ENCODE peak calls at places on chromosome 1, in six cellular contexts. W, H, P, N, G and V are unnamed samples.

GRCh38 chr1:94022471-94023189 is 98.3 kb downstream of the ABCA4 start:
- DNase-seq in G (no peak), W (peak; percentile 87), N (peak; percentile 57), H (no peak), P (no peak), V (no peak)

GRCh38 chr1:202127836-202128622 is 5.3 kb downstream of the GPR37L1 start:
- DNase-seq in P (no peak), N (no peak), G (no peak), W (no peak), H (peak; percentile 51), V (no peak)

GRCh38 chr1:207040181-207040533 is 7.6 kb upstream of the C1orf116 start:
- DNase-seq in W (no peak), G (no peak), H (no peak), N (peak; percentile 60), P (no peak), V (no peak)

GRCh38 chr1:117825414-117825813 is 104.0 kb downstream of the GDAP2 start:
- DNase-seq in N (peak; percentile 58), P (no peak), G (no peak), W (no peak), H (no peak), V (no peak)

GRCh38 chr1:70353641-70354331 is 736 bp downstream of the ANKRD13C start:
- DNase-seq in P (no peak), N (peak; percentile 93), W (peak; percentile 48), G (no peak), H (peak; percentile 89), V (peak; percentile 72)

GRCh38 chr1:21255284-21255942 is 34.9 kb downstream of the ECE1 start:
- DNase-seq in W (peak; percentile 85), G (peak; percentile 95), H (peak; percentile 92), P (peak; percentile 83), N (peak; percentile 89), V (peak; percentile 89)

GRCh38 chr1:153431928-153432327 is 15.6 kb downstream of the S100A7A start:
- DNase-seq in N (no peak), G (no peak), H (no peak), W (no peak), P (no peak), V (no peak)

GRCh38 chr1:227125929-227126545 is 185.9 kb downstream of the COQ8A start:
- DNase-seq in W (no peak), H (no peak), P (no peak), G (no peak), N (no peak), V (no peak)